ENCODE peak calls at places on chromosomes 11 and 22, in eight cellular contexts. P is BJ, A is fibroblast of pulmonary artery, W is GM04503, I is HAP-1, K is body of pancreas, Y is A172, B is epithelial cell of prostate. Z is an unnamed sample.
A peak's percentile ranks its signal among the peaks of the same experiment; 100 is the strongest.

GRCh38 chr22:47354668-47355387 is 592.4 kb downstream of the TBC1D22A start:
- DNase-seq in P (no peak), W (no peak), A (no peak), I (no peak), B (no peak), K (no peak), Y (no peak), Z (no peak)

GRCh38 chr11:65591939-65592814 is 3.4 kb downstream of the KCNK7 start:
- DNase-seq in Y (no peak), B (no peak), I (no peak), K (peak; percentile 50), A (no peak), W (no peak), P (no peak), Z (no peak)

GRCh38 chr11:118620529-118621070 is 13.2 kb downstream of the PHLDB1 start:
- DNase-seq in K (no peak), P (no peak), A (peak; percentile 48), I (no peak), W (no peak), Y (peak; percentile 85), B (no peak), Z (no peak)

GRCh38 chr11:15579287-15580001 is 464.7 kb downstream of the INSC start:
- DNase-seq in Y (no peak), I (no peak), P (no peak), W (no peak), K (no peak), B (no peak), A (no peak), Z (no peak)

GRCh38 chr11:102421262-102421661 is 31.3 kb downstream of the TMEM123 start:
- DNase-seq in Y (no peak), W (no peak), A (no peak), B (no peak), K (no peak), I (peak; percentile 69), P (no peak), Z (no peak)

GRCh38 chr22:48405741-48406140 is 1421.9 kb downstream of the BRD1 start:
- DNase-seq in K (peak; percentile 29), W (peak; percentile 18), B (no peak), Y (no peak), I (no peak), A (no peak), P (no peak), Z (no peak)

GRCh38 chr11:59185412-59185811 is 13.5 kb downstream of the DTX4 start:
- DNase-seq in B (no peak), A (peak; percentile 30), I (no peak), K (no peak), P (no peak), Y (no peak), W (no peak), Z (no peak)

GRCh38 chr11:85762226-85762625 is 48.7 kb downstream of the SYTL2 start:
- DNase-seq in B (no peak), W (no peak), K (no peak), I (no peak), P (no peak), Y (no peak), A (no peak), Z (no peak)

GRCh38 chr11:69275178-69275577 is 18.8 kb upstream of the MYEOV start:
- DNase-seq in B (no peak), K (no peak), Y (no peak), A (no peak), W (no peak), I (no peak), P (no peak), Z (no peak)

GRCh38 chr11:91041626-91042025 is 818.8 kb upstream of the CHORDC1 start:
- DNase-seq in K (no peak), P (no peak), B (no peak), W (no peak), Y (no peak), I (no peak), A (no peak), Z (no peak)

GRCh38 chr11:62889126-62889483 is 8.4 kb downstream of the SLC3A2 start:
- DNase-seq in A (no peak), I (no peak), W (no peak), P (no peak), B (no peak), K (no peak), Y (no peak), Z (no peak)

GRCh38 chr22:45305456-45306065 is 4.2 kb upstream of the FAM118A start:
- DNase-seq in Y (no peak), I (no peak), P (no peak), K (no peak), A (no peak), W (no peak), B (no peak), Z (no peak)

GRCh38 chr11:66846671-66847091 is 3.4 kb downstream of the RCE1 start:
- DNase-seq in W (no peak), B (no peak), Y (no peak), I (no peak), P (no peak), K (peak; percentile 10), A (peak; percentile 20), Z (no peak)

GRCh38 chr11:2263724-2264360 is 6.5 kb downstream of the ASCL2 start:
- DNase-seq in P (no peak), B (no peak), W (no peak), A (no peak), I (no peak), Y (no peak), K (no peak), Z (no peak)

GRCh38 chr11:19160839-19161238 is 40.9 kb downstream of the CSRP3 start:
- DNase-seq in I (no peak), K (no peak), A (peak; percentile 7), W (no peak), B (no peak), P (no peak), Y (no peak), Z (no peak)

GRCh38 chr11:122024278-122024677 is 91.7 kb downstream of the BLID start:
- DNase-seq in P (no peak), W (no peak), Y (no peak), A (no peak), I (no peak), B (no peak), K (no peak), Z (no peak)

GRCh38 chr22:22855617-22856308 is 31.9 kb upstream of the IGLL5 start:
- DNase-seq in A (peak; percentile 21), P (no peak), K (no peak), B (no peak), W (no peak), Y (peak; percentile 1), I (no peak), Z (no peak)

GRCh38 chr22:32801436-32802290 is at the start of gene TIMP3:
- DNase-seq in B (no peak), K (peak; percentile 50), P (no peak), A (peak; percentile 61), I (peak; percentile 60), Y (peak; percentile 27), W (no peak), Z (peak; percentile 64)

GRCh38 chr22:37503850-37504249 is 15.4 kb downstream of the CARD10 start:
- DNase-seq in I (no peak), A (no peak), K (peak; percentile 51), B (no peak), Y (peak; percentile 77), P (no peak), W (no peak), Z (no peak)

GRCh38 chr22:21926728-21927127 is 25.9 kb downstream of the PPM1F start:
- DNase-seq in I (no peak), A (no peak), W (no peak), Y (no peak), B (no peak), K (no peak), P (no peak), Z (no peak)

GRCh38 chr11:59551651-59552521 is 40.5 kb downstream of the OR4D9 start:
- DNase-seq in Y (peak; percentile 78), I (peak; percentile 73), P (no peak), K (peak; percentile 35), W (peak; percentile 44), B (no peak), A (peak; percentile 90), Z (peak; percentile 55)